ENCODE peak calls at places on chromosomes 1 and 21, in ten cellular contexts. H is G401; M is mucosa of gallbladder; L is NCI-H774; S is activated CD8-positive, alpha-beta memory T cell treated with anti-CD3 and anti-CD28 coated beads, Interleukin-2, amount 10 ng/mL, durations not matched to agents 7 days and 5 days; I is fibroblast of pulmonary artery; R is fibroblast of the conjunctiva; P is GM12892; K is activated CD4-positive, alpha-beta T cell treated with anti-CD3 and anti-CD28 coated beads, Interleukin-2, amount 50 U/mL, for 1 hour; N is CD8-positive, alpha-beta memory T cell. Y is an unnamed sample.

GRCh38 chr1:66752000-66752592 is at the start of gene DYNLT5:
- DNase-seq in H (peak; percentile 16), M (peak; percentile 43), L (no peak), S (no peak), I (peak; percentile 68), R (peak; percentile 34), P (no peak), K (no peak), N (no peak), Y (no peak)

GRCh38 chr1:179369751-179370341 is 4.1 kb downstream of the AXDND1 start:
- DNase-seq in H (peak; percentile 79), M (peak; percentile 46), L (peak; percentile 77), S (no peak), I (peak; percentile 84), R (peak; percentile 62), P (peak; percentile 6), K (peak; percentile 15), N (peak; percentile 65), Y (peak; percentile 69)

GRCh38 chr1:52357397-52357796 is 8.6 kb downstream of the CC2D1B start:
- DNase-seq in H (no peak), M (no peak), L (no peak), S (no peak), I (no peak), R (no peak), P (no peak), K (no peak), N (no peak), Y (no peak)

GRCh38 chr1:229888561-229889001 is 178.5 kb upstream of the GALNT2 start:
- DNase-seq in H (peak; percentile 45), M (peak; percentile 2), L (no peak), S (no peak), I (no peak), R (no peak), P (no peak), K (no peak), N (no peak), Y (no peak)

GRCh38 chr21:45327458-45328197 is 39.9 kb upstream of the POFUT2 start:
- DNase-seq in H (no peak), M (no peak), L (no peak), S (no peak), I (no peak), R (no peak), P (no peak), K (no peak), N (no peak), Y (no peak)

GRCh38 chr1:20555758-20556120 is 3.4 kb downstream of the FAM43B start:
- DNase-seq in H (no peak), M (no peak), L (no peak), S (no peak), I (no peak), R (no peak), P (no peak), K (no peak), N (no peak), Y (no peak)

GRCh38 chr1:235953801-235954200 is 87.1 kb upstream of the LYST start:
- DNase-seq in H (no peak), M (no peak), L (no peak), S (no peak), I (peak; percentile 80), R (no peak), P (no peak), K (no peak), N (no peak), Y (peak; percentile 91)

GRCh38 chr1:24721533-24721932 is 23.7 kb upstream of the CLIC4 start:
- DNase-seq in H (no peak), M (no peak), L (no peak), S (no peak), I (no peak), R (no peak), P (no peak), K (no peak), N (no peak), Y (no peak)

GRCh38 chr1:160726114-160726497 is 12.9 kb upstream of the SLAMF7 start:
- DNase-seq in H (no peak), M (no peak), L (no peak), S (no peak), I (peak; percentile 21), R (no peak), P (no peak), K (no peak), N (no peak), Y (peak; percentile 47)

GRCh38 chr1:9315411-9316079 is 22.9 kb downstream of the SPSB1 start:
- DNase-seq in H (no peak), M (no peak), L (no peak), S (peak; percentile 76), I (peak; percentile 60), R (peak; percentile 78), P (no peak), K (no peak), N (no peak), Y (no peak)

GRCh38 chr21:44713130-44713529 is 1.8 kb upstream of the TSPEAR start:
- DNase-seq in H (no peak), M (no peak), L (no peak), S (peak; percentile 22), I (no peak), R (no peak), P (no peak), K (no peak), N (no peak), Y (no peak)

GRCh38 chr1:4174291-4175200 is 274.5 kb upstream of the C1orf174 start:
- DNase-seq in H (no peak), M (peak; percentile 6), L (no peak), S (peak; percentile 15), I (no peak), R (no peak), P (no peak), K (no peak), N (no peak), Y (no peak)

GRCh38 chr1:205750683-205751651 is 985 bp upstream of the NUCKS1 start:
- DNase-seq in H (no peak), M (no peak), L (no peak), S (no peak), I (no peak), R (no peak), P (no peak), K (no peak), N (no peak), Y (peak; percentile 42)

GRCh38 chr1:83516369-83516768 is 482.6 kb downstream of the TTLL7 start:
- DNase-seq in H (no peak), M (no peak), L (no peak), S (no peak), I (no peak), R (peak; percentile 47), P (no peak), K (no peak), N (no peak), Y (no peak)

GRCh38 chr1:23400324-23401110 is 24.0 kb downstream of the TCEA3 start:
- DNase-seq in H (no peak), M (no peak), L (no peak), S (no peak), I (peak; percentile 86), R (no peak), P (no peak), K (no peak), N (no peak), Y (no peak)

GRCh38 chr21:41403966-41404365 is 22.1 kb upstream of the MX1 start:
- DNase-seq in H (no peak), M (no peak), L (no peak), S (no peak), I (no peak), R (no peak), P (no peak), K (no peak), N (no peak), Y (no peak)

GRCh38 chr1:105793541-105794146 is 1262.8 kb upstream of the PRMT6 start:
- DNase-seq in H (peak; percentile 26), M (peak; percentile 54), L (peak; percentile 10), S (no peak), I (peak; percentile 43), R (peak; percentile 3), P (no peak), K (no peak), N (no peak), Y (peak; percentile 6)

GRCh38 chr1:46489638-46490602 is at the start of gene DMBX1:
- DNase-seq in H (no peak), M (peak; percentile 13), L (peak; percentile 44), S (peak; percentile 59), I (no peak), R (no peak), P (peak; percentile 57), K (peak; percentile 13), N (peak; percentile 6), Y (peak; percentile 13)

GRCh38 chr1:235060607-235061470 is 67.8 kb downstream of the TOMM20 start:
- DNase-seq in H (peak; percentile 78), M (peak; percentile 51), L (peak; percentile 54), S (no peak), I (no peak), R (no peak), P (no peak), K (no peak), N (no peak), Y (no peak)

GRCh38 chr1:50981741-50982140 is 11.7 kb downstream of the CDKN2C start:
- DNase-seq in H (no peak), M (no peak), L (peak; percentile 65), S (no peak), I (no peak), R (no peak), P (no peak), K (no peak), N (no peak), Y (peak; percentile 31)

GRCh38 chr1:98429851-98430496 is 231.5 kb upstream of the SNX7 start:
- DNase-seq in H (no peak), M (peak; percentile 81), L (peak; percentile 51), S (no peak), I (no peak), R (no peak), P (no peak), K (no peak), N (no peak), Y (no peak)

GRCh38 chr1:240149488-240150094 is 57.9 kb downstream of the FMN2 start:
- DNase-seq in H (peak; percentile 84), M (no peak), L (peak; percentile 57), S (no peak), I (peak; percentile 54), R (peak; percentile 6), P (no peak), K (no peak), N (no peak), Y (peak; percentile 55)